ENCODE peak calls at places on chromosomes 4 and X, in five cellular contexts. T, Z, Y, O and L are unnamed samples. For H3K4me1, the result is how much of the 10 kb centered on the place peaks cover.

GRCh38 chr4:83240379-83240875 is 44.2 kb downstream of the COQ2 start:
- DNase-seq in Z (no peak), T (no peak), Y (no peak), O (no peak), L (no peak)

GRCh38 chr4:65668201-65669007 is 1.9 kb downstream of the EPHA5 start:
- DNase-seq in Y (no peak), Z (no peak), O (peak), T (no peak), L (peak)

GRCh38 chr4:78659665-78660064 is 108.1 kb downstream of the ANXA3 start:
- DNase-seq in Y (no peak), Z (no peak), O (no peak), T (no peak), L (no peak)

GRCh38 chr4:123676550-123677229 is 280.1 kb downstream of the SPRY1 start:
- DNase-seq in Z (no peak), T (no peak), Y (no peak), O (no peak), L (no peak)

GRCh38 chr4:38092701-38093100 is 132.5 kb downstream of the PTTG2 start:
- DNase-seq in T (no peak), Y (no peak), O (no peak), Z (no peak), L (no peak)

GRCh38 chrX:110915579-110915978 is 120.0 kb upstream of the CHRDL1 start:
- DNase-seq in Y (no peak), T (no peak), Z (no peak), O (no peak), L (no peak)

GRCh38 chr4:88318751-88319350 is 34.5 kb upstream of the PPM1K start:
- DNase-seq in O (no peak), T (no peak), Z (no peak), Y (no peak), L (no peak)

GRCh38 chrX:120653000-120653399 is 23.1 kb upstream of the C1GALT1C1 start:
- DNase-seq in Y (no peak), O (no peak), T (no peak), Z (no peak), L (no peak)

GRCh38 chr4:173535165-173535737 is 5.2 kb upstream of the HAND2 start:
- DNase-seq in O (no peak), T (no peak), Y (no peak), Z (no peak), L (no peak)

GRCh38 chrX:102517331-102517730 is 792 bp upstream of the TMSB15A start:
- DNase-seq in T (no peak), Z (no peak), O (no peak), Y (no peak), L (no peak)

GRCh38 chr4:118865091-118865708 is 23.5 kb upstream of the SYNPO2 start:
- DNase-seq in Y (peak), T (no peak), O (peak), Z (peak), L (no peak)

GRCh38 chr4:118329849-118330248 is 23.0 kb downstream of the PRSS12 start:
- DNase-seq in Z (no peak), Y (no peak), T (no peak), O (no peak), L (no peak)

GRCh38 chr4:15704145-15704544 is 1.3 kb downstream of the BST1 start:
- DNase-seq in T (no peak), O (no peak), Z (no peak), Y (no peak), L (no peak)
- H3K4me1 ChIP-seq in T (under half), O (under half), Z (under half), Y (under half), L (under half)

GRCh38 chr4:169621754-169622481 is 1.5 kb downstream of the CLCN3 start:
- DNase-seq in Z (peak), Y (no peak), O (no peak), T (no peak), L (no peak)
- H3K27ac ChIP-seq in Z (peak), Y (peak), O (no peak), T (peak), L (peak)

GRCh38 chr4:113141901-113142346 is 92.5 kb downstream of the ANK2 start:
- DNase-seq in O (no peak), Y (no peak), T (no peak), Z (no peak), L (no peak)
- H3K4me1 ChIP-seq in O (under half), Y (under half), T (under half), Z (under half), L (under half)

DNA sequence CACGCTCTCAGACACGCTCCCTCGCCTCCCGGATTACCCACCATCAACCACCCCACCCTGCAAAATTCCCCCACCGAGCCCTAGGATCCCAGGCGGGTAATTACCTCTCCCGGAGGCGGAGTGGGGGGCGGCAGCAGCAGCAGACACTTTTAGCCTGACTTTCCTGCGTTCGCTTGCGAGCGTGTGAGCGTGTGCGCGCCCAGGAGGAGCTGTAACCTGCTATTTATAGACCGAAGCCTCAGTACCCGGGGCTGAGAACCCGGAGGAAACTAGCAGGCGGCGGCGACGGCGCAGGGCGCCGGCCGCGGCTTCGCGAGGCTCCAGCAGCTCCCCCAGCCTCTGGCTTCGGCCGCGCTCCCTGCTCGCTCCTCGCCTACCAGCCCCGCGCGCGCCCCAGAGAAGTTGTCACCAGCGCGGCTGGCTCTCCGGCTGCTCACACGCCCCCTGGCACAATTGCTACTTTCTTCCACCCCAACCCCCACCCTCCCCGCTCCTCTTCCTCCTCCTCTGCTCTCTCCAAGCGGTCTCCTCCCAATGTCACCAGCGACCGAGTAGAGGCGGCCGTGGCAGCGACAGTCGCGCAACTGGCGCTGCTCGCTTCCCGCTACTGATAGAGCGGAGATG is at the start of gene INPP4B:
- DNase-seq in Y (peak), Z (peak), T (peak), O (peak), L (peak)
- H3K27ac ChIP-seq in Y (peak), Z (no peak), T (peak), O (no peak), L (peak)

GRCh38 chr4:25810016-25810415 is 52.8 kb downstream of the SEL1L3 start:
- DNase-seq in T (no peak), O (peak), Z (no peak), Y (no peak), L (no peak)
- H3K4me1 ChIP-seq in T (under half), O (under half), Z (under half), Y (under half), L (under half)